ENCODE peak calls at places on chromosomes 13 and 19, in eight cellular contexts. One of them, this sample, is unnamed.

GRCh38 chr13:44147222-44147621 is 226.4 kb upstream of the SERP2 start:
- DNase-seq in aorta: no peak
- DNase-seq in right lobe of liver: no peak
- DNase-seq in effector memory CD4-positive, alpha-beta T cell: no peak
- DNase-seq in cardiac muscle cell: no peak
- DNase-seq in psoas muscle: no peak
- DNase-seq in H9: no peak
- DNase-seq in stomach: no peak
- DNase-seq in this sample: no peak

GRCh38 chr19:33471111-33471996 is 50.2 kb downstream of the PEPD start:
- DNase-seq in aorta: no peak
- DNase-seq in right lobe of liver: peak
- DNase-seq in effector memory CD4-positive, alpha-beta T cell: no peak
- DNase-seq in cardiac muscle cell: no peak
- DNase-seq in psoas muscle: no peak
- DNase-seq in H9: no peak
- DNase-seq in stomach: no peak
- DNase-seq in this sample: no peak

GRCh38 chr13:31998131-31998530 is 33.4 kb upstream of the FRY start:
- DNase-seq in aorta: no peak
- DNase-seq in right lobe of liver: no peak
- DNase-seq in effector memory CD4-positive, alpha-beta T cell: no peak
- DNase-seq in cardiac muscle cell: no peak
- DNase-seq in psoas muscle: no peak
- DNase-seq in H9: no peak
- DNase-seq in stomach: peak
- DNase-seq in this sample: no peak

GRCh38 chr13:106533101-106533939 is 2.1 kb downstream of the EFNB2 start:
- DNase-seq in aorta: peak
- DNase-seq in right lobe of liver: peak
- DNase-seq in effector memory CD4-positive, alpha-beta T cell: no peak
- DNase-seq in cardiac muscle cell: peak
- DNase-seq in psoas muscle: peak
- DNase-seq in H9: peak
- DNase-seq in stomach: peak
- DNase-seq in this sample: peak

GRCh38 chr13:46648166-46648607 is 95.2 kb downstream of the LRCH1 start:
- DNase-seq in aorta: no peak
- DNase-seq in right lobe of liver: peak
- DNase-seq in effector memory CD4-positive, alpha-beta T cell: no peak
- DNase-seq in cardiac muscle cell: peak
- DNase-seq in psoas muscle: no peak
- DNase-seq in H9: no peak
- DNase-seq in stomach: peak
- DNase-seq in this sample: no peak

GRCh38 chr13:95256086-95256485 is 45.2 kb downstream of the ABCC4 start:
- DNase-seq in aorta: no peak
- DNase-seq in right lobe of liver: no peak
- DNase-seq in effector memory CD4-positive, alpha-beta T cell: no peak
- DNase-seq in cardiac muscle cell: no peak
- DNase-seq in psoas muscle: no peak
- DNase-seq in H9: no peak
- DNase-seq in stomach: no peak
- DNase-seq in this sample: no peak

GRCh38 chr13:73070451-73070850 is 11.6 kb downstream of the KLF5 start:
- DNase-seq in aorta: no peak
- DNase-seq in right lobe of liver: no peak
- DNase-seq in effector memory CD4-positive, alpha-beta T cell: no peak
- DNase-seq in cardiac muscle cell: no peak
- DNase-seq in psoas muscle: no peak
- DNase-seq in H9: no peak
- DNase-seq in stomach: no peak
- DNase-seq in this sample: no peak

GRCh38 chr19:13684021-13684420 is 80.3 kb upstream of the MRI1 start:
- DNase-seq in aorta: no peak
- DNase-seq in right lobe of liver: no peak
- DNase-seq in effector memory CD4-positive, alpha-beta T cell: no peak
- DNase-seq in cardiac muscle cell: no peak
- DNase-seq in psoas muscle: no peak
- DNase-seq in H9: no peak
- DNase-seq in stomach: no peak
- DNase-seq in this sample: no peak

GRCh38 chr13:43783820-43784219 is 3.0 kb downstream of the ENOX1 start:
- DNase-seq in aorta: no peak
- DNase-seq in right lobe of liver: no peak
- DNase-seq in effector memory CD4-positive, alpha-beta T cell: no peak
- DNase-seq in cardiac muscle cell: no peak
- DNase-seq in psoas muscle: no peak
- DNase-seq in H9: no peak
- DNase-seq in stomach: no peak
- DNase-seq in this sample: no peak

GRCh38 chr13:99386495-99386894 is 79.3 kb upstream of the GPR183 start:
- DNase-seq in aorta: no peak
- DNase-seq in right lobe of liver: no peak
- DNase-seq in effector memory CD4-positive, alpha-beta T cell: no peak
- DNase-seq in cardiac muscle cell: no peak
- DNase-seq in psoas muscle: no peak
- DNase-seq in H9: peak
- DNase-seq in stomach: no peak
- DNase-seq in this sample: no peak

GRCh38 chr13:112887557-112887991 is 81.4 kb upstream of the MCF2L start:
- DNase-seq in aorta: peak
- DNase-seq in right lobe of liver: peak
- DNase-seq in effector memory CD4-positive, alpha-beta T cell: no peak
- DNase-seq in cardiac muscle cell: no peak
- DNase-seq in psoas muscle: no peak
- DNase-seq in H9: no peak
- DNase-seq in stomach: no peak
- DNase-seq in this sample: no peak

GRCh38 chr19:6481541-6482342 is at the start of gene DENND1C:
- DNase-seq in aorta: peak
- DNase-seq in right lobe of liver: peak
- DNase-seq in effector memory CD4-positive, alpha-beta T cell: no peak
- DNase-seq in cardiac muscle cell: peak
- DNase-seq in psoas muscle: peak
- DNase-seq in H9: peak
- DNase-seq in stomach: peak
- DNase-seq in this sample: no peak

GRCh38 chr19:48969276-48970138 is 4.4 kb downstream of the FTL start:
- DNase-seq in aorta: no peak
- DNase-seq in right lobe of liver: no peak
- DNase-seq in effector memory CD4-positive, alpha-beta T cell: no peak
- DNase-seq in cardiac muscle cell: no peak
- DNase-seq in psoas muscle: no peak
- DNase-seq in H9: peak
- DNase-seq in stomach: no peak
- DNase-seq in this sample: no peak

GRCh38 chr19:7894612-7895309 is 6.5 kb downstream of the LRRC8E start:
- DNase-seq in aorta: no peak
- DNase-seq in right lobe of liver: no peak
- DNase-seq in effector memory CD4-positive, alpha-beta T cell: no peak
- DNase-seq in cardiac muscle cell: no peak
- DNase-seq in psoas muscle: no peak
- DNase-seq in H9: no peak
- DNase-seq in stomach: peak
- DNase-seq in this sample: no peak

GRCh38 chr19:23203841-23204344 is 46.3 kb downstream of the ZNF724 start:
- DNase-seq in aorta: peak
- DNase-seq in right lobe of liver: no peak
- DNase-seq in effector memory CD4-positive, alpha-beta T cell: no peak
- DNase-seq in cardiac muscle cell: no peak
- DNase-seq in psoas muscle: peak
- DNase-seq in H9: peak
- DNase-seq in stomach: no peak
- DNase-seq in this sample: peak

GRCh38 chr13:84433024-84433423 is 550.8 kb upstream of the SLITRK1 start:
- DNase-seq in aorta: no peak
- DNase-seq in right lobe of liver: no peak
- DNase-seq in effector memory CD4-positive, alpha-beta T cell: no peak
- DNase-seq in cardiac muscle cell: no peak
- DNase-seq in psoas muscle: no peak
- DNase-seq in H9: no peak
- DNase-seq in stomach: no peak
- DNase-seq in this sample: no peak

GRCh38 chr13:83499286-83499685 is 383.0 kb downstream of the SLITRK1 start:
- DNase-seq in aorta: no peak
- DNase-seq in right lobe of liver: no peak
- DNase-seq in effector memory CD4-positive, alpha-beta T cell: no peak
- DNase-seq in cardiac muscle cell: no peak
- DNase-seq in psoas muscle: no peak
- DNase-seq in H9: no peak
- DNase-seq in stomach: no peak
- DNase-seq in this sample: no peak

GRCh38 chr19:37977992-37978391 is 71.0 kb downstream of the SIPA1L3 start:
- DNase-seq in aorta: no peak
- DNase-seq in right lobe of liver: no peak
- DNase-seq in effector memory CD4-positive, alpha-beta T cell: no peak
- DNase-seq in cardiac muscle cell: no peak
- DNase-seq in psoas muscle: no peak
- DNase-seq in H9: no peak
- DNase-seq in stomach: no peak
- DNase-seq in this sample: peak

GRCh38 chr19:37980419-37980975 is 73.5 kb downstream of the SIPA1L3 start:
- DNase-seq in aorta: no peak
- DNase-seq in right lobe of liver: no peak
- DNase-seq in effector memory CD4-positive, alpha-beta T cell: no peak
- DNase-seq in cardiac muscle cell: no peak
- DNase-seq in psoas muscle: no peak
- DNase-seq in H9: no peak
- DNase-seq in stomach: no peak
- DNase-seq in this sample: no peak

GRCh38 chr19:37977391-37977790 is 70.4 kb downstream of the SIPA1L3 start:
- DNase-seq in aorta: no peak
- DNase-seq in right lobe of liver: no peak
- DNase-seq in effector memory CD4-positive, alpha-beta T cell: no peak
- DNase-seq in cardiac muscle cell: no peak
- DNase-seq in psoas muscle: no peak
- DNase-seq in H9: no peak
- DNase-seq in stomach: no peak
- DNase-seq in this sample: no peak

GRCh38 chr19:37981785-37982475 is 74.9 kb downstream of the SIPA1L3 start:
- DNase-seq in aorta: no peak
- DNase-seq in right lobe of liver: no peak
- DNase-seq in effector memory CD4-positive, alpha-beta T cell: no peak
- DNase-seq in cardiac muscle cell: no peak
- DNase-seq in psoas muscle: no peak
- DNase-seq in H9: no peak
- DNase-seq in stomach: peak
- DNase-seq in this sample: no peak

DNA sequence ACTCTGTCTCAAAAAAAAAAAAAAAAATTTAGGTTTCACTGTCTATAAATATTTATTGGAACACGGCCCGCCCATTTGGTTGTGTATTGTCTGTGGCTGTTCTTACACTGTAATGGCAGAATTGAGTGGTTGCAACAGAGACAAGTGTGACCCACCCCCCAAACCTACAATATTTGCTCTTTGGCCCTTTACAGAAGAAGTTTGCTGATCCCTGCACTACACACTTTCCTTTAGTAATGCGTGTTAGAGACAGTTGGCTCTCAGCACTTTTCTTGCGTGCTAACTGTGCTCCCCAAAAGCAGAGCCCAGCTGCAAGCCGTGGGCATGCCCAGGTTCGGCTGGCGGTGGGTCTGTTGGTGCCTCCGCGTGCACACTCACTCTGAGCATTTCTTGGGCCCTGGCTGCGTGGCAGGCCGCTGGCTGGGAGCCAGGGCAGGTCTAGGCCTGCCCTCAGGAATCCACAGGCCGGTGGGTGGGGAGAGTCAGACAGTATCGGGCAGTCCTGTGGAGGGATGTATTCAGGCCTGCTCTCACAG is 72.6 kb downstream of the SIPA1L3 start:
- DNase-seq in aorta: no peak
- DNase-seq in right lobe of liver: no peak
- DNase-seq in effector memory CD4-positive, alpha-beta T cell: no peak
- DNase-seq in cardiac muscle cell: no peak
- DNase-seq in psoas muscle: no peak
- DNase-seq in H9: no peak
- DNase-seq in stomach: peak
- DNase-seq in this sample: no peak
- H3K27ac ChIP-seq in aorta: no peak
- H3K27ac ChIP-seq in right lobe of liver: no peak
- H3K27ac ChIP-seq in effector memory CD4-positive, alpha-beta T cell: no peak
- H3K27ac ChIP-seq in cardiac muscle cell: no peak
- H3K27ac ChIP-seq in psoas muscle: no peak
- H3K27ac ChIP-seq in H9: no peak
- H3K27ac ChIP-seq in stomach: no peak
- H3K27ac ChIP-seq in this sample: peak

DNA sequence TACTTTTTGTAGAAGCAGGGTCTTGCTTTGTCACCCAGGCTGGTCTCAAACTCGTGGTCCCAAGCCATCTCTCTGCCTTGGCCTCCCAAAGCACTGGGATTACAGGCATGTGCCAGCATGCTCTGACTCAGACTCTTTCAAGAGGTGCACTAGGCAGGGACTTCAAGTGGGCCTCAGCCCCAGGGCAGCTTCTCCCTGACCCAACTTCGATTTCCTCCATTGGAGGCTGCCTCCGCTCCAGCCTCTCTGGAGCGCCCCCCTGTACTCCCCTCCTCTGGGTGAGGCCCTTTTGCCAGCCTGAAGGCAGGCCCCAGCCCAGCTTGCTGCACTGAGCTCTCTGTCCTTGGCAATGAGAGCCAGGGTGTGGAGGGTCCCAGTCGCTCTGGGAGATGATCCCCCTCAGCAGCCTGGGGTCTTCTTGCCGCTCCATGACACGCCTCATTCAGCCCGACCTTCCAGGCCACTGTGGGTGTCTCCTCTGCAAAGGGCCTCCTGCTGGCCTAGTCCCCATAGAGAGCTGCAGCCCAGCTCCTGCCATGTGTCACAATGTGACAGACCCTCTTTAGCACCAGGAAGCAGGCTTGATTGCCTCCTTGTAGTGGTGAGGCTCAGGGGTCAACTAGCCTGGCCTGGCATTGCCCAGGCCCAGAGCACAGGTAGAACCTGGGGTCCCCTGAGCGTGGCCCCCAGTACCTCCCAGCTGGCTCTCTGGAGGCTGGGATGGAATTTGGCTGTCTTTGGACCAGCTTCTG is 16.4 kb downstream of the CARM1 start:
- DNase-seq in aorta: no peak
- DNase-seq in right lobe of liver: no peak
- DNase-seq in effector memory CD4-positive, alpha-beta T cell: no peak
- DNase-seq in cardiac muscle cell: peak
- DNase-seq in psoas muscle: no peak
- DNase-seq in H9: peak
- DNase-seq in stomach: no peak
- DNase-seq in this sample: no peak
- H3K27ac ChIP-seq in aorta: no peak
- H3K27ac ChIP-seq in right lobe of liver: no peak
- H3K27ac ChIP-seq in effector memory CD4-positive, alpha-beta T cell: no peak
- H3K27ac ChIP-seq in cardiac muscle cell: peak
- H3K27ac ChIP-seq in psoas muscle: peak
- H3K27ac ChIP-seq in H9: no peak
- H3K27ac ChIP-seq in stomach: peak
- H3K27ac ChIP-seq in this sample: peak

GRCh38 chr19:18446811-18447359 is 9.0 kb upstream of the ISYNA1 start:
- DNase-seq in aorta: no peak
- DNase-seq in right lobe of liver: peak
- DNase-seq in effector memory CD4-positive, alpha-beta T cell: no peak
- DNase-seq in cardiac muscle cell: no peak
- DNase-seq in psoas muscle: no peak
- DNase-seq in H9: no peak
- DNase-seq in stomach: no peak
- DNase-seq in this sample: no peak
- H3K27ac ChIP-seq in aorta: no peak
- H3K27ac ChIP-seq in right lobe of liver: no peak
- H3K27ac ChIP-seq in effector memory CD4-positive, alpha-beta T cell: no peak
- H3K27ac ChIP-seq in cardiac muscle cell: peak
- H3K27ac ChIP-seq in psoas muscle: no peak
- H3K27ac ChIP-seq in H9: no peak
- H3K27ac ChIP-seq in stomach: no peak
- H3K27ac ChIP-seq in this sample: no peak

GRCh38 chr13:98143601-98144500 is 957 bp downstream of the FARP1 start:
- DNase-seq in aorta: no peak
- DNase-seq in right lobe of liver: peak
- DNase-seq in effector memory CD4-positive, alpha-beta T cell: no peak
- DNase-seq in cardiac muscle cell: peak
- DNase-seq in psoas muscle: peak
- DNase-seq in H9: no peak
- DNase-seq in stomach: no peak
- DNase-seq in this sample: no peak
- H3K27ac ChIP-seq in aorta: no peak
- H3K27ac ChIP-seq in right lobe of liver: peak
- H3K27ac ChIP-seq in effector memory CD4-positive, alpha-beta T cell: no peak
- H3K27ac ChIP-seq in cardiac muscle cell: peak
- H3K27ac ChIP-seq in psoas muscle: peak
- H3K27ac ChIP-seq in H9: no peak
- H3K27ac ChIP-seq in stomach: peak
- H3K27ac ChIP-seq in this sample: no peak

This sample was measured in substantia nigra.